ENCODE peak calls at places on chromosomes 5 and 9, in six cellular contexts. One of them, this sample, is unnamed.

GRCh38 chr9:132880311-132880661 is 1.6 kb downstream of the SPACA9 start:
- DNase-seq in right lobe of liver: no peak
- DNase-seq in NCI-H1092: no peak
- DNase-seq in Caki2: peak; percentile 25
- DNase-seq in activated CD8-positive, alpha-beta memory T cell treated with anti-CD3 and anti-CD28 coated beads, Interleukin-2, amount 50 U/mL, for 48 hours: no peak
- DNase-seq in IMR-90: no peak
- DNase-seq in this sample: no peak

GRCh38 chr5:177065480-177065879 is 21.2 kb upstream of the FGFR4 start:
- DNase-seq in Caki2: no peak
- DNase-seq in NCI-H1092: no peak
- DNase-seq in IMR-90: no peak
- DNase-seq in activated CD8-positive, alpha-beta memory T cell treated with anti-CD3 and anti-CD28 coated beads, Interleukin-2, amount 50 U/mL, for 48 hours: no peak
- DNase-seq in right lobe of liver: no peak
- DNase-seq in this sample: no peak

GRCh38 chr5:157106668-157107461 is 2.0 kb downstream of the HAVCR2 start:
- DNase-seq in NCI-H1092: no peak
- DNase-seq in Caki2: no peak
- DNase-seq in IMR-90: peak; percentile 3
- DNase-seq in right lobe of liver: no peak
- DNase-seq in activated CD8-positive, alpha-beta memory T cell treated with anti-CD3 and anti-CD28 coated beads, Interleukin-2, amount 50 U/mL, for 48 hours: peak; percentile 64
- DNase-seq in this sample: no peak

GRCh38 chr9:35618854-35619799 is 914 bp upstream of the CD72 start:
- DNase-seq in IMR-90: peak; percentile 21
- DNase-seq in right lobe of liver: peak; percentile 45
- DNase-seq in Caki2: no peak
- DNase-seq in activated CD8-positive, alpha-beta memory T cell treated with anti-CD3 and anti-CD28 coated beads, Interleukin-2, amount 50 U/mL, for 48 hours: peak; percentile 74
- DNase-seq in NCI-H1092: no peak
- DNase-seq in this sample: no peak

GRCh38 chr5:172106511-172107356 is 81.3 kb downstream of the STK10 start:
- DNase-seq in IMR-90: no peak
- DNase-seq in NCI-H1092: peak; percentile 11
- DNase-seq in activated CD8-positive, alpha-beta memory T cell treated with anti-CD3 and anti-CD28 coated beads, Interleukin-2, amount 50 U/mL, for 48 hours: peak; percentile 93
- DNase-seq in right lobe of liver: peak; percentile 63
- DNase-seq in Caki2: peak; percentile 44
- DNase-seq in this sample: peak; percentile 60

GRCh38 chr5:159533197-159533596 is 202.9 kb upstream of the IL12B start:
- DNase-seq in Caki2: peak; percentile 34
- DNase-seq in activated CD8-positive, alpha-beta memory T cell treated with anti-CD3 and anti-CD28 coated beads, Interleukin-2, amount 50 U/mL, for 48 hours: no peak
- DNase-seq in right lobe of liver: no peak
- DNase-seq in NCI-H1092: no peak
- DNase-seq in IMR-90: peak; percentile 72
- DNase-seq in this sample: no peak

GRCh38 chr5:158700231-158700996 is 399.3 kb downstream of the EBF1 start:
- DNase-seq in NCI-H1092: no peak
- DNase-seq in right lobe of liver: no peak
- DNase-seq in IMR-90: no peak
- DNase-seq in activated CD8-positive, alpha-beta memory T cell treated with anti-CD3 and anti-CD28 coated beads, Interleukin-2, amount 50 U/mL, for 48 hours: no peak
- DNase-seq in Caki2: no peak
- DNase-seq in this sample: no peak

GRCh38 chr5:134533115-134533815 is 7.8 kb downstream of the JADE2 start:
- DNase-seq in right lobe of liver: no peak
- DNase-seq in activated CD8-positive, alpha-beta memory T cell treated with anti-CD3 and anti-CD28 coated beads, Interleukin-2, amount 50 U/mL, for 48 hours: no peak
- DNase-seq in IMR-90: no peak
- DNase-seq in NCI-H1092: no peak
- DNase-seq in Caki2: no peak
- DNase-seq in this sample: no peak

GRCh38 chr9:114321759-114322158 is 1.1 kb upstream of the ORM1 start:
- DNase-seq in IMR-90: peak; percentile 78
- DNase-seq in NCI-H1092: no peak
- DNase-seq in Caki2: no peak
- DNase-seq in right lobe of liver: no peak
- DNase-seq in activated CD8-positive, alpha-beta memory T cell treated with anti-CD3 and anti-CD28 coated beads, Interleukin-2, amount 50 U/mL, for 48 hours: no peak
- DNase-seq in this sample: no peak

GRCh38 chr5:97297063-97297715 is 114.1 kb upstream of the RIOK2 start:
- DNase-seq in activated CD8-positive, alpha-beta memory T cell treated with anti-CD3 and anti-CD28 coated beads, Interleukin-2, amount 50 U/mL, for 48 hours: no peak
- DNase-seq in NCI-H1092: peak; percentile 35
- DNase-seq in IMR-90: peak; percentile 23
- DNase-seq in right lobe of liver: no peak
- DNase-seq in Caki2: peak; percentile 1
- DNase-seq in this sample: no peak

GRCh38 chr5:140481758-140482157 is 65.7 kb upstream of the EIF4EBP3 start:
- DNase-seq in right lobe of liver: no peak
- DNase-seq in NCI-H1092: no peak
- DNase-seq in IMR-90: peak; percentile 83
- DNase-seq in Caki2: no peak
- DNase-seq in activated CD8-positive, alpha-beta memory T cell treated with anti-CD3 and anti-CD28 coated beads, Interleukin-2, amount 50 U/mL, for 48 hours: no peak
- DNase-seq in this sample: no peak

GRCh38 chr5:180825768-180826525 is 23.3 kb upstream of the MGAT1 start:
- DNase-seq in NCI-H1092: no peak
- DNase-seq in IMR-90: peak; percentile 85
- DNase-seq in Caki2: peak; percentile 92
- DNase-seq in activated CD8-positive, alpha-beta memory T cell treated with anti-CD3 and anti-CD28 coated beads, Interleukin-2, amount 50 U/mL, for 48 hours: no peak
- DNase-seq in right lobe of liver: peak; percentile 69
- DNase-seq in this sample: peak; percentile 73

GRCh38 chr5:151570058-151570457 is 21.1 kb downstream of the FAT2 start:
- DNase-seq in right lobe of liver: no peak
- DNase-seq in Caki2: peak; percentile 35
- DNase-seq in IMR-90: no peak
- DNase-seq in NCI-H1092: no peak
- DNase-seq in activated CD8-positive, alpha-beta memory T cell treated with anti-CD3 and anti-CD28 coated beads, Interleukin-2, amount 50 U/mL, for 48 hours: no peak
- DNase-seq in this sample: no peak

GRCh38 chr5:10663531-10664183 is 97.4 kb downstream of the DAP start:
- DNase-seq in NCI-H1092: peak; percentile 84
- DNase-seq in activated CD8-positive, alpha-beta memory T cell treated with anti-CD3 and anti-CD28 coated beads, Interleukin-2, amount 50 U/mL, for 48 hours: no peak
- DNase-seq in IMR-90: peak; percentile 64
- DNase-seq in Caki2: no peak
- DNase-seq in right lobe of liver: peak; percentile 66
- DNase-seq in this sample: peak; percentile 64

GRCh38 chr5:7714119-7714518 is 136.8 kb downstream of the CFAP90 start:
- DNase-seq in IMR-90: no peak
- DNase-seq in activated CD8-positive, alpha-beta memory T cell treated with anti-CD3 and anti-CD28 coated beads, Interleukin-2, amount 50 U/mL, for 48 hours: no peak
- DNase-seq in NCI-H1092: no peak
- DNase-seq in Caki2: no peak
- DNase-seq in right lobe of liver: no peak
- DNase-seq in this sample: no peak

GRCh38 chr5:43154424-43154823 is 33.7 kb downstream of the ZNF131 start:
- DNase-seq in right lobe of liver: no peak
- DNase-seq in Caki2: no peak
- DNase-seq in activated CD8-positive, alpha-beta memory T cell treated with anti-CD3 and anti-CD28 coated beads, Interleukin-2, amount 50 U/mL, for 48 hours: no peak
- DNase-seq in NCI-H1092: no peak
- DNase-seq in IMR-90: no peak
- DNase-seq in this sample: no peak

GRCh38 chr5:20470997-20471396 is 483.0 kb upstream of the CDH18 start:
- DNase-seq in IMR-90: no peak
- DNase-seq in activated CD8-positive, alpha-beta memory T cell treated with anti-CD3 and anti-CD28 coated beads, Interleukin-2, amount 50 U/mL, for 48 hours: no peak
- DNase-seq in NCI-H1092: no peak
- DNase-seq in right lobe of liver: no peak
- DNase-seq in Caki2: no peak
- DNase-seq in this sample: no peak

GRCh38 chr9:128361981-128362646 is 9.1 kb upstream of the URM1 start:
- DNase-seq in NCI-H1092: peak; percentile 76
- DNase-seq in right lobe of liver: peak; percentile 81
- DNase-seq in activated CD8-positive, alpha-beta memory T cell treated with anti-CD3 and anti-CD28 coated beads, Interleukin-2, amount 50 U/mL, for 48 hours: peak; percentile 84
- DNase-seq in Caki2: peak; percentile 76
- DNase-seq in IMR-90: peak; percentile 78
- DNase-seq in this sample: peak; percentile 81

GRCh38 chr9:133991964-133992779 is at the start of gene VAV2:
- DNase-seq in IMR-90: peak; percentile 45
- DNase-seq in activated CD8-positive, alpha-beta memory T cell treated with anti-CD3 and anti-CD28 coated beads, Interleukin-2, amount 50 U/mL, for 48 hours: peak; percentile 75
- DNase-seq in NCI-H1092: no peak
- DNase-seq in right lobe of liver: peak; percentile 90
- DNase-seq in Caki2: peak; percentile 79
- DNase-seq in this sample: peak; percentile 89

GRCh38 chr5:149732500-149733128 is 2.5 kb downstream of the PPARGC1B start:
- DNase-seq in activated CD8-positive, alpha-beta memory T cell treated with anti-CD3 and anti-CD28 coated beads, Interleukin-2, amount 50 U/mL, for 48 hours: peak; percentile 37
- DNase-seq in right lobe of liver: peak; percentile 76
- DNase-seq in NCI-H1092: no peak
- DNase-seq in IMR-90: no peak
- DNase-seq in Caki2: no peak
- DNase-seq in this sample: peak; percentile 73

GRCh38 chr9:36873247-36873875 is 160.7 kb downstream of the PAX5 start:
- DNase-seq in Caki2: peak; percentile 23
- DNase-seq in activated CD8-positive, alpha-beta memory T cell treated with anti-CD3 and anti-CD28 coated beads, Interleukin-2, amount 50 U/mL, for 48 hours: peak; percentile 92
- DNase-seq in IMR-90: peak; percentile 49
- DNase-seq in NCI-H1092: peak; percentile 67
- DNase-seq in right lobe of liver: peak; percentile 77
- DNase-seq in this sample: peak; percentile 73

GRCh38 chr5:178131446-178131996 is 707 bp downstream of the RMND5B start:
- DNase-seq in activated CD8-positive, alpha-beta memory T cell treated with anti-CD3 and anti-CD28 coated beads, Interleukin-2, amount 50 U/mL, for 48 hours: no peak
- DNase-seq in Caki2: no peak
- DNase-seq in right lobe of liver: no peak
- DNase-seq in IMR-90: no peak
- DNase-seq in NCI-H1092: no peak
- DNase-seq in this sample: no peak

GRCh38 chr5:172055421-172055820 is 49.0 kb upstream of the FBXW11 start:
- DNase-seq in IMR-90: no peak
- DNase-seq in right lobe of liver: no peak
- DNase-seq in NCI-H1092: no peak
- DNase-seq in Caki2: no peak
- DNase-seq in activated CD8-positive, alpha-beta memory T cell treated with anti-CD3 and anti-CD28 coated beads, Interleukin-2, amount 50 U/mL, for 48 hours: no peak
- DNase-seq in this sample: no peak

GRCh38 chr9:88388886-88389617 is 808 bp downstream of the SPIN1 start:
- DNase-seq in NCI-H1092: peak; percentile 49
- DNase-seq in activated CD8-positive, alpha-beta memory T cell treated with anti-CD3 and anti-CD28 coated beads, Interleukin-2, amount 50 U/mL, for 48 hours: peak; percentile 70
- DNase-seq in right lobe of liver: peak; percentile 66
- DNase-seq in Caki2: peak; percentile 70
- DNase-seq in IMR-90: peak; percentile 76
- DNase-seq in this sample: peak; percentile 64

This sample was measured in left lobe of liver.